ENCODE peak calls at places on chromosomes 12 and 14, in seven cellular contexts. R is Calu3, L is HuH-7.5, A is G401, H is breast epithelium, M is RWPE1, T is caudate nucleus. N is an unnamed sample.
A peak's percentile ranks its signal among the peaks of the same experiment; 100 is the strongest.

GRCh38 chr14:33165144-33165925 is 226.7 kb downstream of the NPAS3 start:
- DNase-seq in R (no peak), L (no peak), A (peak; percentile 29), H (no peak), M (no peak), T (no peak), N (peak; percentile 53)

GRCh38 chr14:33210304-33210703 is 271.6 kb downstream of the NPAS3 start:
- DNase-seq in R (no peak), L (peak; percentile 2), A (no peak), H (no peak), M (peak; percentile 5), T (no peak), N (no peak)

GRCh38 chr12:95943231-95943842 is at the start of gene AMDHD1:
- DNase-seq in R (peak; percentile 73), L (peak; percentile 56), A (no peak), H (no peak), M (peak; percentile 53), T (peak; percentile 29), N (no peak)

GRCh38 chr12:14795028-14795448 is 8.2 kb downstream of the WBP11 start:
- DNase-seq in R (no peak), L (no peak), A (no peak), H (no peak), M (no peak), T (no peak), N (no peak)

GRCh38 chr14:69316449-69317391 is 56.8 kb downstream of the GALNT16 start:
- DNase-seq in R (peak; percentile 28), L (no peak), A (no peak), H (no peak), M (peak; percentile 82), T (no peak), N (no peak)

GRCh38 chr14:69636051-69636639 is 24.7 kb downstream of the SUSD6 start:
- DNase-seq in R (no peak), L (no peak), A (peak; percentile 92), H (no peak), M (no peak), T (no peak), N (no peak)

GRCh38 chr12:96140110-96140509 is 54.1 kb upstream of the ELK3 start:
- DNase-seq in R (no peak), L (no peak), A (no peak), H (no peak), M (no peak), T (no peak), N (no peak)

GRCh38 chr14:26394114-26394855 is 203.5 kb downstream of the NOVA1 start:
- DNase-seq in R (no peak), L (no peak), A (peak; percentile 83), H (no peak), M (no peak), T (no peak), N (peak; percentile 60)

GRCh38 chr12:46674126-46674525 is 151.7 kb downstream of the SLC38A4 start:
- DNase-seq in R (no peak), L (no peak), A (no peak), H (no peak), M (no peak), T (no peak), N (no peak)

GRCh38 chr12:76883826-76884225 is 5.0 kb upstream of the CSRP2 start:
- DNase-seq in R (no peak), L (no peak), A (no peak), H (no peak), M (no peak), T (no peak), N (no peak)

GRCh38 chr12:111040690-111041089 is 120.3 kb upstream of the MYL2 start:
- DNase-seq in R (no peak), L (no peak), A (no peak), H (no peak), M (no peak), T (no peak), N (no peak)

GRCh38 chr12:93704122-93704521 is 26.9 kb downstream of the CRADD start:
- DNase-seq in R (no peak), L (no peak), A (no peak), H (no peak), M (no peak), T (no peak), N (no peak)

GRCh38 chr12:75446857-75447256 is 33.7 kb upstream of the GLIPR1 start:
- DNase-seq in R (no peak), L (no peak), A (no peak), H (no peak), M (peak; percentile 73), T (no peak), N (no peak)

GRCh38 chr12:105485321-105485910 is 154.9 kb downstream of the C12orf75 start:
- DNase-seq in R (peak; percentile 26), L (no peak), A (no peak), H (no peak), M (no peak), T (no peak), N (peak; percentile 4)

GRCh38 chr12:91588874-91589454 is 406.3 kb upstream of the DCN start:
- DNase-seq in R (no peak), L (no peak), A (no peak), H (no peak), M (no peak), T (no peak), N (no peak)

GRCh38 chr14:86310148-86310547 is 780.2 kb downstream of the FLRT2 start:
- DNase-seq in R (no peak), L (no peak), A (no peak), H (no peak), M (no peak), T (no peak), N (no peak)

N was measured in pons.